ENCODE peak calls at places on chromosomes 2 and 18, in four cellular contexts. V is MM.1S, B is hepatocyte, F is GM23248. N is an unnamed sample. For H4K20me1, the result is how much of the 10 kb centered on the place peaks cover.

GRCh38 chr2:237424544-237424943 is 10.6 kb upstream of the COL6A3 start:
- DNase-seq in V (no peak), B (no peak), F (no peak), N (no peak)

GRCh38 chr18:47997338-47997780 is 66.9 kb upstream of the SMAD2 start:
- DNase-seq in V (no peak), B (no peak), F (no peak), N (peak)

GRCh38 chr18:59634096-59634495 is 63.1 kb downstream of the CCBE1 start:
- DNase-seq in V (no peak), B (no peak), F (peak), N (no peak)

GRCh38 chr2:187627153-187627552 is 72.9 kb upstream of the TFPI start:
- DNase-seq in V (no peak), B (no peak), F (no peak), N (no peak)

GRCh38 chr2:8049851-8050571 is 631.8 kb upstream of the ID2 start:
- DNase-seq in V (no peak), B (no peak), F (no peak), N (no peak)

GRCh38 chr2:27715318-27716165 is 51.9 kb downstream of the SLC4A1AP start:
- DNase-seq in V (peak), B (peak), F (peak), N (no peak)

GRCh38 chr2:183222751-183223150 is 98.5 kb downstream of the NUP35 start:
- DNase-seq in V (no peak), B (no peak), F (no peak), N (no peak)

GRCh38 chr2:26970244-26970927 is at the start of gene MAPRE3:
- DNase-seq in V (peak), B (peak), F (peak), N (peak)

GRCh38 chr18:49613141-49613641 is 51.3 kb downstream of the LIPG start:
- DNase-seq in V (no peak), B (no peak), F (no peak), N (peak)

DNA sequence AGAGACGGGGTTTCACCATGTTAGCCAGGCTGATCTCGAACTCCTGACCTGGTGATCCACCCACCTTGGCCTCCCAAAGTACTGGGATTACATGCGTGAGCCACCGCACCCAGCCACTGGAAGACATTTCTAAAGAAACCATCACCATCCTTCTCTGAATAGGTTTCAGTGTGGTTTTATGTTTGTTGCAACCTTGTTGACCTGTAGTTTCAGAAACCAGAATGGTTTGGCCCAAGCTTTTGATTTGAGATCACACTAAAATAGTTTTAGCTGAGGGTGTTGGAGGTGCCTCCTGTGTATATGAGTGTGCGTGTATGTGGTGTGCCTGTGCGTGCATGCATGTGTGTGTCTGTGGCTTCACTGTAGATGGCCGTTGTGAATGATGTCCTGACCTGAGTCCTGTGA is 26.2 kb downstream of the INPP4A start:
- DNase-seq in V (peak), B (no peak), F (no peak), N (no peak)
- H4K20me1 ChIP-seq in V (under half), B (under half), F (under half), N (under half)

DNA sequence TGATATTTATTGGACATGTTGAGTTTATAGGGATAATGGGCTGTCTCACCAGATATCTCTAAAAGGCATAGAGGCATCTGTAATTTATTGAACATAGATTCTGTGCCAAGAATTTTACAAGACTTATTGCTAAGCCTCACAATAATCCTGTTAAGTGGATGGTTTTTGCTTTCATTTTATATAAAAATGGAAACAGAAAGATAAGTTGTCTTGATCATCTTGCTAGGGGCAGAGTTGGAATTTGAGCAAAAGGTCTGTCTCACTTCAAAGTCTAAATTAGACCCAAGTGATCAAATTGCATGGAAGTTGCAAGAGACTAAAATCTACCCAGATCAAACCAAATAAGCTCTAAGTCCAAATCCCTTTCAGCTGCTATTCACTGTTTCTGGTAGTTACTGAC is 95.3 kb upstream of the SOX11 start:
- DNase-seq in V (no peak), B (no peak), F (no peak), N (no peak)
- H4K20me1 ChIP-seq in V (under half), B (under half), F (under half), N (under half)

GRCh38 chr18:13380671-13381070 is 162.1 kb downstream of the LDLRAD4 start:
- DNase-seq in V (no peak), B (no peak), F (no peak), N (no peak)
- H4K20me1 ChIP-seq in V (under half), B (under half), F (under half), N (under half)

DNA sequence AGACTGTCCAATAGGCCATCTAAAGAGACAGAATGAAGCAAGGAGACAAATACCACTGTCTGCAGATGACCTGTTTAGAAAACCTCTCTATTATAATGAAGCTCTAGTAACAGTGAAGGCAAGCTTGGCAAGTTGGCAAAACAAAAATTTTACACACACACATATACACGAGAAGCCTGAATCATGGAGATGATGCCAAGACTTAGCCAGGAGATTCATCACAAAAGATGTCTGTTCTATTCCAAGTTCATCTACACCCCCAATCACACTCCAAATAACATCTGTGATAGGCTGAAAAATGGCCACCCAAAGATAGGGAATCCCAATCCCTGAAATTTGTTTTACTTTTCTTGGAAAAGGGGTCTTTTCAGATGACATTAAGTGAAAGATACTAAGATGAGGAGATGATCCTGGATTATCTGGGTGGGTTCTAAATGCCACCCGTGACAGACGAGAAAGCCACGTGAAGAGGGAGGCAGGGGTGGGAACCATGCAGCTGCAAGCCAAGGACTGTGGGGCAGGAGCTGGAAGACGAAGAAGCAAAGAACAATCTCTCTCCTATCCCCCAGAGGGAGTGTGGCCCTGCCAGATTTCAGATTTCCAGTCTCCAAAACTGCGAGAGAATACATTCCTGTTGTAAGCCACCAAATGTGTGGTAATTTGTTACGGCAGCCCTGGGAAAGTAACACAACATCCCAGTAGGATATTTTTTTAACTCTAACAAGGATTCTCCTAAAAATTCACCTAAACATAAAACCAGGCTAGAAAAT is 20.0 kb downstream of the HDLBP start:
- DNase-seq in V (no peak), B (no peak), F (peak), N (no peak)
- H4K20me1 ChIP-seq in V (under half), B (half or more), F (under half), N (under half)

GRCh38 chr2:131064589-131065232 is 28.5 kb downstream of the FAM168B start:
- DNase-seq in V (no peak), B (no peak), F (no peak), N (no peak)

GRCh38 chr2:131067465-131067864 is 25.8 kb downstream of the FAM168B start:
- DNase-seq in V (no peak), B (no peak), F (no peak), N (no peak)

GRCh38 chr2:131062066-131062465 is 31.2 kb downstream of the FAM168B start:
- DNase-seq in V (no peak), B (no peak), F (no peak), N (no peak)

GRCh38 chr2:131058905-131059304 is 34.4 kb downstream of the FAM168B start:
- DNase-seq in V (no peak), B (no peak), F (no peak), N (no peak)

DNA sequence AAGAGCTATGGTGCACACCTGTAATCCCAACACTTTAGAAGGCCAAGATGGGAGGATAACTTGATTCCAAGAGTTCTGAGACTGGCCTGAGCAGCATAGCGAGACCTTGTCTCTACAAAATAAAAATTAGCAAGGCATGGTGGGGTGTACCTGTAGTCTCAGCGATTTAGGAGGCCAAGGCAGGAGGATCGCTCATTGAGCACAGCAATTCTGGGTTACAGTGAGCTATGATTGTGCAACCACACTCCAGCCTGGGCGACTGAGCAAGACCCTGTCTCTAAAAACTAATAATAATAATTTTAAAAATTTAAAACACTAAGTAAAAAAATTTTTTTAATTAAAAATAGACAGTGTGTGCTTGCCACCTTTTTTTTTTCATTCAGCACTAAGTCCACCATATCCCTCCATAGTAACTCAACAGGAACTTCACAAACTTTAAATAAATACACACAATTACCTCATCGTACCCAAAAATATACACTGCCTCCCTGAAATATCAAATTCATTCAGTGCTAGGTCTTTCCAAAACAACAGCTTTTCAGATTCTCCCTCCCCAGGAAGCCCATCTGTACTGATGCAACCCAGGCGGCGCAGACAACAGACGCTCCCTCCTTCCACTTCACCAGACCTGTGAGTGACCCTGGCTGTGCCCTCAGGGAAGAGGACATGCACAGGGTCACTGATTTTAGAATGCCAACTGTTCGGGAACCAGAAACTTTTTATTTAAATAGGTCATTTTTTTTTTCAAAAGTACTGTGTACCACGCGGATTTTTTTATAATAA is 29.6 kb downstream of the FAM168B start:
- DNase-seq in V (no peak), B (no peak), F (no peak), N (no peak)
- H4K20me1 ChIP-seq in V (under half), B (half or more), F (under half), N (under half)

GRCh38 chr18:79426376-79427300 is 30.9 kb downstream of the NFATC1 start:
- DNase-seq in V (no peak), B (no peak), F (no peak), N (no peak)
- H4K20me1 ChIP-seq in V (under half), B (under half), F (under half), N (under half)